ENCODE peak calls at places on chromosomes 13 and 19, in four cellular contexts. D is H1, V is H9, Y is IMR-90. T is an unnamed sample.

GRCh38 chr19:15280048-15280725 is 47.9 kb upstream of the EPHX3 start:
- DNase-seq in D (no peak), Y (peak; percentile 71), V (no peak), T (peak; percentile 85)

GRCh38 chr13:74253161-74253560 is 119.0 kb upstream of the KLF12 start:
- DNase-seq in Y (no peak), D (no peak), V (no peak), T (no peak)

GRCh38 chr19:5961969-5962945 is 15.7 kb downstream of the RANBP3 start:
- DNase-seq in D (no peak), V (no peak), Y (peak; percentile 66), T (no peak)

GRCh38 chr19:46351241-46352041 is 4.6 kb downstream of the PPP5C start:
- DNase-seq in Y (peak; percentile 43), D (no peak), V (no peak), T (no peak)

GRCh38 chr19:19356901-19357566 is 36.4 kb downstream of the MAU2 start:
- DNase-seq in D (no peak), Y (no peak), V (no peak), T (no peak)

GRCh38 chr13:83876546-83876945 is 5.7 kb downstream of the SLITRK1 start:
- DNase-seq in Y (no peak), V (no peak), D (no peak), T (no peak)

GRCh38 chr13:78806457-78806856 is 147.5 kb upstream of the OBI1 start:
- DNase-seq in D (no peak), Y (no peak), V (no peak), T (peak; percentile 48)

GRCh38 chr13:39526499-39526898 is 76.5 kb downstream of the LHFPL6 start:
- DNase-seq in Y (no peak), V (no peak), D (no peak), T (no peak)

GRCh38 chr19:56538761-56539263 is at the start of gene ZFP28:
- DNase-seq in V (peak; percentile 80), D (peak; percentile 59), Y (no peak), T (peak; percentile 65)

GRCh38 chr19:10388957-10389356 is 8.6 kb upstream of the TYK2 start:
- DNase-seq in D (peak; percentile 99), V (peak; percentile 87), Y (peak; percentile 71), T (peak; percentile 83)

GRCh38 chr13:48235100-48235813 is 2.3 kb downstream of the ITM2B start:
- DNase-seq in D (no peak), V (peak; percentile 55), Y (peak; percentile 25), T (peak; percentile 89)

GRCh38 chr13:102333320-102334181 is 68.3 kb downstream of the FGF14 start:
- DNase-seq in V (no peak), Y (no peak), D (no peak), T (no peak)

GRCh38 chr13:73767747-73768315 is 366.4 kb downstream of the KLF12 start:
- DNase-seq in V (no peak), Y (no peak), D (no peak), T (peak; percentile 74)

GRCh38 chr13:101751488-101751887 is 299.0 kb downstream of the ITGBL1 start:
- DNase-seq in V (no peak), D (no peak), Y (peak; percentile 77), T (peak; percentile 78)

GRCh38 chr19:46016426-46017094 is 6.3 kb downstream of the PGLYRP1 start:
- DNase-seq in V (peak; percentile 92), D (peak; percentile 86), Y (peak; percentile 68), T (peak; percentile 85)

GRCh38 chr13:101514100-101514499 is 61.6 kb downstream of the ITGBL1 start:
- DNase-seq in V (no peak), D (no peak), Y (no peak), T (no peak)

GRCh38 chr13:47638627-47639026 is 362.4 kb downstream of the SUCLA2 start:
- DNase-seq in Y (no peak), D (no peak), V (no peak), T (no peak)

GRCh38 chr13:89115307-89115706 is 1444.1 kb downstream of the SLITRK5 start:
- DNase-seq in Y (no peak), V (no peak), D (no peak), T (peak; percentile 14)

GRCh38 chr19:13427273-13428051 is 78.8 kb downstream of the CACNA1A start:
- DNase-seq in V (no peak), D (no peak), Y (no peak), T (no peak)

GRCh38 chr13:27775943-27776342 is 16.3 kb upstream of the GSX1 start:
- DNase-seq in D (no peak), Y (no peak), V (peak; percentile 45), T (no peak)

GRCh38 chr13:113728571-113729054 is 30.4 kb upstream of the TMEM255B start:
- DNase-seq in V (no peak), D (no peak), Y (no peak), T (no peak)

GRCh38 chr19:54354761-54355160 is 10.0 kb downstream of the LAIR1 start:
- DNase-seq in V (no peak), Y (no peak), D (no peak), T (no peak)
- H3K56ac ChIP-seq in V (no peak overlapping the region), Y (no peak overlapping the region), D (no peak overlapping the region), T (no peak overlapping the region)

GRCh38 chr19:1811472-1811894 is 593 bp downstream of the ATP8B3 start:
- DNase-seq in V (no peak), D (no peak), Y (peak; percentile 67), T (peak; percentile 41)
- H3K9ac ChIP-seq in V (no peak overlapping the region), D (no peak overlapping the region), Y (peak overlapping the region; percentile 77), T (no peak overlapping the region)

GRCh38 chr19:54707932-54708331 is 16.3 kb upstream of the KIR3DL3 start:
- DNase-seq in V (no peak), D (no peak), Y (no peak), T (no peak)
- H3K56ac ChIP-seq in V (no peak overlapping the region), D (no peak overlapping the region), Y (no peak overlapping the region), T (no peak overlapping the region)

DNA sequence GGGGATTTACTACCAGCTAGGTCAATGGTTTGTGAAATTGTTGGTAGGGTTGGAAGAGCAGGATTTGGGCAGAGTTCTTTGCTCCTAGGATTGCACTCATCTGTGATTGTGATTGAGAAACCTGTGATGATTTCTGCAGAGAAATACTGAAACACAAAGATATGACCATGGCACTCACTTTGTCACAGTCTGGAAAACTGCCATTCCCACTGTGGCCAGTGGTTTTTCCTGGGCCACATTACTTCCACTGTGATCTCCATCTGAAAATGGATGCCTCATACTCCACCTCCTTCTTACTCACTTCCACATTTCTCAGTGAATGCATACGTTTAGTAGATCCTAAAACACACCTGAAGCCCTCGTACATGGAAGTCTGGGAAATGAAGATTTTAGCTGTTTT is 593.2 kb downstream of the LMO7 start:
- DNase-seq in Y (no peak), V (no peak), D (no peak), T (no peak)
- H3K9ac ChIP-seq in Y (no peak overlapping the region), V (no peak overlapping the region), D (no peak overlapping the region), T (no peak overlapping the region)

GRCh38 chr13:61246351-61246750 is 169.3 kb downstream of the PCDH20 start:
- DNase-seq in D (no peak), V (no peak), Y (no peak), T (no peak)
- H3K56ac ChIP-seq in D (no peak overlapping the region), V (no peak overlapping the region), Y (no peak overlapping the region), T (no peak overlapping the region)

DNA sequence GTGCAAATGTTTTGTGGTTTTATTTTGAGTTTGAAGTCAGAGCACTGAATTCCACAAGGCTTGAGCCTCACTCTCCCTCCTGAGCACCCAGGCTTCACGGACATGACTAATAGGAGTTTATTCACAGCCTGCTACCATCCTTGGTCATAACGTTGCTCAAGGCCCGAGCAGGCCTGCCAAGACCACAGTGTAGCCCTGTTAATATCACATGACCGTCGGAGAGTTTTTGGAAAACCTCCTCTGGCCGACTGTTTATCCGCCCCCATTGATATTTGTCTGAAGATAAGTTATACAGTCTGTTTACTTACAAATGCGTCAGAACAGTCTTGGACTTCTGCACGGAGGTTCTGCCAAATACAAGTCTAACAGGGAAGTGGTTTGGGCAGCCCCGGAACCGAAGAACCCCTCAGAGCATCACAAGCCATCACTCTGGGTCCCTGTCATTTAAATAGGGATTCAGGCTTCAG is 89.9 kb downstream of the COL4A2 start:
- DNase-seq in D (no peak), Y (peak; percentile 100), V (no peak), T (no peak)
- H3K9ac ChIP-seq in D (no peak overlapping the region), Y (peak overlapping the region; percentile 89), V (no peak overlapping the region), T (no peak overlapping the region)

GRCh38 chr19:51593138-51593890 is 22.2 kb downstream of the ZNF175 start:
- DNase-seq in D (peak; percentile 41), V (no peak), Y (no peak), T (peak; percentile 8)
- H3K56ac ChIP-seq in D (no peak overlapping the region), V (no peak overlapping the region), Y (no peak overlapping the region), T (peak overlapping the region; percentile 75)

GRCh38 chr13:98479496-98480003 is 97.4 kb downstream of the STK24 start:
- DNase-seq in D (no peak), Y (no peak), V (no peak), T (no peak)

GRCh38 chr13:98482476-98483444 is 94.1 kb downstream of the STK24 start:
- DNase-seq in V (no peak), Y (peak; percentile 74), D (no peak), T (peak; percentile 70)

GRCh38 chr13:98481511-98481951 is 95.4 kb downstream of the STK24 start:
- DNase-seq in V (no peak), D (no peak), Y (peak; percentile 30), T (no peak)

GRCh38 chr13:98478134-98479129 is 98.5 kb downstream of the STK24 start:
- DNase-seq in Y (peak; percentile 36), V (peak; percentile 52), D (no peak), T (peak; percentile 88)

GRCh38 chr13:98480915-98481510 is 95.9 kb downstream of the STK24 start:
- DNase-seq in Y (peak; percentile 69), V (no peak), D (no peak), T (no peak)
- H3K9ac ChIP-seq in Y (no peak overlapping the region), V (no peak overlapping the region), D (no peak overlapping the region), T (no peak overlapping the region)

GRCh38 chr19:31083122-31083521 is 266.1 kb downstream of the TSHZ3 start:
- DNase-seq in D (no peak), Y (no peak), V (no peak), T (no peak)
- H3K56ac ChIP-seq in D (no peak overlapping the region), Y (no peak overlapping the region), V (no peak overlapping the region), T (no peak overlapping the region)

GRCh38 chr19:11662278-11662677 is 65.0 kb downstream of the ZNF627 start:
- DNase-seq in V (no peak), D (no peak), Y (no peak), T (no peak)

GRCh38 chr19:11659612-11660011 is 62.3 kb downstream of the ZNF627 start:
- DNase-seq in D (no peak), V (no peak), Y (peak; percentile 12), T (no peak)

GRCh38 chr19:11657307-11657706 is 60.0 kb downstream of the ZNF627 start:
- DNase-seq in D (no peak), Y (no peak), V (no peak), T (peak; percentile 40)

GRCh38 chr19:11656535-11656934 is 59.3 kb downstream of the ZNF627 start:
- DNase-seq in Y (no peak), V (no peak), D (no peak), T (no peak)

GRCh38 chr19:11658954-11659353 is 61.7 kb downstream of the ZNF627 start:
- DNase-seq in D (no peak), Y (no peak), V (no peak), T (no peak)
- H3K9ac ChIP-seq in D (no peak overlapping the region), Y (no peak overlapping the region), V (no peak overlapping the region), T (no peak overlapping the region)

T was measured in mesendoderm.